ENCODE peak calls at places on chromosome 14, in eight cellular contexts. One of them, this sample, is unnamed.

GRCh38 chr14:95686935-95687334 is 709 bp downstream of the TCL1B start:
- DNase-seq in fibroblast of the aortic adventitia: no peak
- DNase-seq in OCI-LY7: peak
- DNase-seq in prostate gland: no peak
- DNase-seq in glutamatergic neuron: no peak
- DNase-seq in dorsolateral prefrontal cortex: no peak
- DNase-seq in esophagus squamous epithelium: no peak
- DNase-seq in fibroblast of lung: no peak
- DNase-seq in this sample: no peak

GRCh38 chr14:102779574-102780315 is 2.5 kb downstream of the TRAF3 start:
- DNase-seq in fibroblast of the aortic adventitia: peak
- DNase-seq in OCI-LY7: no peak
- DNase-seq in prostate gland: no peak
- DNase-seq in glutamatergic neuron: no peak
- DNase-seq in dorsolateral prefrontal cortex: peak
- DNase-seq in esophagus squamous epithelium: no peak
- DNase-seq in fibroblast of lung: no peak
- DNase-seq in this sample: no peak

GRCh38 chr14:98623806-98624430 is 648.1 kb downstream of the BCL11B start:
- DNase-seq in fibroblast of the aortic adventitia: no peak
- DNase-seq in OCI-LY7: no peak
- DNase-seq in prostate gland: no peak
- DNase-seq in glutamatergic neuron: no peak
- DNase-seq in dorsolateral prefrontal cortex: no peak
- DNase-seq in esophagus squamous epithelium: no peak
- DNase-seq in fibroblast of lung: no peak
- DNase-seq in this sample: no peak

GRCh38 chr14:86574026-86574777 is 1044.3 kb downstream of the FLRT2 start:
- DNase-seq in fibroblast of the aortic adventitia: peak
- DNase-seq in OCI-LY7: no peak
- DNase-seq in prostate gland: no peak
- DNase-seq in glutamatergic neuron: no peak
- DNase-seq in dorsolateral prefrontal cortex: no peak
- DNase-seq in esophagus squamous epithelium: no peak
- DNase-seq in fibroblast of lung: peak
- DNase-seq in this sample: no peak

GRCh38 chr14:92962031-92962830 is 39.3 kb downstream of the CHGA start:
- DNase-seq in fibroblast of the aortic adventitia: no peak
- DNase-seq in OCI-LY7: no peak
- DNase-seq in prostate gland: no peak
- DNase-seq in glutamatergic neuron: no peak
- DNase-seq in dorsolateral prefrontal cortex: no peak
- DNase-seq in esophagus squamous epithelium: no peak
- DNase-seq in fibroblast of lung: no peak
- DNase-seq in this sample: no peak

GRCh38 chr14:24053548-24054323 is 1.9 kb downstream of the CARMIL3 start:
- DNase-seq in fibroblast of the aortic adventitia: no peak
- DNase-seq in OCI-LY7: no peak
- DNase-seq in prostate gland: no peak
- DNase-seq in glutamatergic neuron: no peak
- DNase-seq in dorsolateral prefrontal cortex: no peak
- DNase-seq in esophagus squamous epithelium: no peak
- DNase-seq in fibroblast of lung: no peak
- DNase-seq in this sample: no peak

GRCh38 chr14:96497087-96497486 is 5.1 kb upstream of the PAPOLA start:
- DNase-seq in fibroblast of the aortic adventitia: no peak
- DNase-seq in OCI-LY7: no peak
- DNase-seq in prostate gland: no peak
- DNase-seq in glutamatergic neuron: no peak
- DNase-seq in dorsolateral prefrontal cortex: no peak
- DNase-seq in esophagus squamous epithelium: no peak
- DNase-seq in fibroblast of lung: no peak
- DNase-seq in this sample: no peak

GRCh38 chr14:69767369-69767999 is 542 bp downstream of the SRSF5 start:
- DNase-seq in fibroblast of the aortic adventitia: peak
- DNase-seq in OCI-LY7: peak
- DNase-seq in prostate gland: peak
- DNase-seq in glutamatergic neuron: peak
- DNase-seq in dorsolateral prefrontal cortex: peak
- DNase-seq in esophagus squamous epithelium: peak
- DNase-seq in fibroblast of lung: peak
- DNase-seq in this sample: peak

GRCh38 chr14:58805605-58806358 is 168.0 kb downstream of the DACT1 start:
- DNase-seq in fibroblast of the aortic adventitia: peak
- DNase-seq in OCI-LY7: no peak
- DNase-seq in prostate gland: no peak
- DNase-seq in glutamatergic neuron: no peak
- DNase-seq in dorsolateral prefrontal cortex: no peak
- DNase-seq in esophagus squamous epithelium: no peak
- DNase-seq in fibroblast of lung: peak
- DNase-seq in this sample: no peak

GRCh38 chr14:72350215-72350614 is 418.0 kb downstream of the RGS6 start:
- DNase-seq in fibroblast of the aortic adventitia: no peak
- DNase-seq in OCI-LY7: no peak
- DNase-seq in prostate gland: no peak
- DNase-seq in glutamatergic neuron: no peak
- DNase-seq in dorsolateral prefrontal cortex: no peak
- DNase-seq in esophagus squamous epithelium: no peak
- DNase-seq in fibroblast of lung: no peak
- DNase-seq in this sample: no peak

GRCh38 chr14:100108042-100108825 is 43.0 kb downstream of the EVL start:
- DNase-seq in fibroblast of the aortic adventitia: peak
- DNase-seq in OCI-LY7: peak
- DNase-seq in prostate gland: peak
- DNase-seq in glutamatergic neuron: peak
- DNase-seq in dorsolateral prefrontal cortex: peak
- DNase-seq in esophagus squamous epithelium: peak
- DNase-seq in fibroblast of lung: peak
- DNase-seq in this sample: peak

GRCh38 chr14:103679351-103679750 is 35.9 kb downstream of the XRCC3 start:
- DNase-seq in fibroblast of the aortic adventitia: no peak
- DNase-seq in OCI-LY7: peak
- DNase-seq in prostate gland: peak
- DNase-seq in glutamatergic neuron: no peak
- DNase-seq in dorsolateral prefrontal cortex: peak
- DNase-seq in esophagus squamous epithelium: no peak
- DNase-seq in fibroblast of lung: peak
- DNase-seq in this sample: no peak

GRCh38 chr14:77098470-77099353 is 654 bp downstream of the CIPC start:
- DNase-seq in fibroblast of the aortic adventitia: no peak
- DNase-seq in OCI-LY7: peak
- DNase-seq in prostate gland: peak
- DNase-seq in glutamatergic neuron: no peak
- DNase-seq in dorsolateral prefrontal cortex: peak
- DNase-seq in esophagus squamous epithelium: peak
- DNase-seq in fibroblast of lung: no peak
- DNase-seq in this sample: no peak

GRCh38 chr14:38187475-38187874 is 20.2 kb upstream of the SSTR1 start:
- DNase-seq in fibroblast of the aortic adventitia: no peak
- DNase-seq in OCI-LY7: no peak
- DNase-seq in prostate gland: no peak
- DNase-seq in glutamatergic neuron: no peak
- DNase-seq in dorsolateral prefrontal cortex: no peak
- DNase-seq in esophagus squamous epithelium: no peak
- DNase-seq in fibroblast of lung: no peak
- DNase-seq in this sample: no peak

GRCh38 chr14:92458959-92459478 is 54.6 kb upstream of the RIN3 start:
- DNase-seq in fibroblast of the aortic adventitia: no peak
- DNase-seq in OCI-LY7: no peak
- DNase-seq in prostate gland: no peak
- DNase-seq in glutamatergic neuron: no peak
- DNase-seq in dorsolateral prefrontal cortex: no peak
- DNase-seq in esophagus squamous epithelium: no peak
- DNase-seq in fibroblast of lung: no peak
- DNase-seq in this sample: no peak

GRCh38 chr14:26104686-26105085 is 493.1 kb downstream of the NOVA1 start:
- DNase-seq in fibroblast of the aortic adventitia: no peak
- DNase-seq in OCI-LY7: no peak
- DNase-seq in prostate gland: no peak
- DNase-seq in glutamatergic neuron: no peak
- DNase-seq in dorsolateral prefrontal cortex: no peak
- DNase-seq in esophagus squamous epithelium: no peak
- DNase-seq in fibroblast of lung: no peak
- DNase-seq in this sample: no peak

GRCh38 chr14:104940526-104941150 is 16.0 kb downstream of the PLD4 start:
- DNase-seq in fibroblast of the aortic adventitia: no peak
- DNase-seq in OCI-LY7: no peak
- DNase-seq in prostate gland: no peak
- DNase-seq in glutamatergic neuron: peak
- DNase-seq in dorsolateral prefrontal cortex: no peak
- DNase-seq in esophagus squamous epithelium: no peak
- DNase-seq in fibroblast of lung: no peak
- DNase-seq in this sample: no peak

GRCh38 chr14:104937694-104938365 is 13.2 kb downstream of the PLD4 start:
- DNase-seq in fibroblast of the aortic adventitia: no peak
- DNase-seq in OCI-LY7: no peak
- DNase-seq in prostate gland: no peak
- DNase-seq in glutamatergic neuron: no peak
- DNase-seq in dorsolateral prefrontal cortex: no peak
- DNase-seq in esophagus squamous epithelium: no peak
- DNase-seq in fibroblast of lung: no peak
- DNase-seq in this sample: no peak

GRCh38 chr14:104938436-104938835 is 13.8 kb downstream of the PLD4 start:
- DNase-seq in fibroblast of the aortic adventitia: no peak
- DNase-seq in OCI-LY7: no peak
- DNase-seq in prostate gland: no peak
- DNase-seq in glutamatergic neuron: no peak
- DNase-seq in dorsolateral prefrontal cortex: no peak
- DNase-seq in esophagus squamous epithelium: no peak
- DNase-seq in fibroblast of lung: no peak
- DNase-seq in this sample: no peak

GRCh38 chr14:104939666-104940410 is 15.2 kb downstream of the PLD4 start:
- DNase-seq in fibroblast of the aortic adventitia: no peak
- DNase-seq in OCI-LY7: no peak
- DNase-seq in prostate gland: no peak
- DNase-seq in glutamatergic neuron: peak
- DNase-seq in dorsolateral prefrontal cortex: no peak
- DNase-seq in esophagus squamous epithelium: no peak
- DNase-seq in fibroblast of lung: no peak
- DNase-seq in this sample: no peak

GRCh38 chr14:104938960-104939359 is 14.3 kb downstream of the PLD4 start:
- DNase-seq in fibroblast of the aortic adventitia: no peak
- DNase-seq in OCI-LY7: no peak
- DNase-seq in prostate gland: no peak
- DNase-seq in glutamatergic neuron: no peak
- DNase-seq in dorsolateral prefrontal cortex: no peak
- DNase-seq in esophagus squamous epithelium: no peak
- DNase-seq in fibroblast of lung: no peak
- DNase-seq in this sample: no peak
- TF ChIP-seq CTCF in fibroblast of the aortic adventitia: no peak
- TF ChIP-seq CTCF in OCI-LY7: no peak
- TF ChIP-seq CTCF in prostate gland: no peak
- TF ChIP-seq CTCF in glutamatergic neuron: no peak
- TF ChIP-seq CTCF in dorsolateral prefrontal cortex: no peak
- TF ChIP-seq CTCF in esophagus squamous epithelium: no peak
- TF ChIP-seq CTCF in fibroblast of lung: no peak
- TF ChIP-seq CTCF in this sample: no peak

GRCh38 chr14:29475641-29476040 is 452.0 kb downstream of the PRKD1 start:
- DNase-seq in fibroblast of the aortic adventitia: no peak
- DNase-seq in OCI-LY7: no peak
- DNase-seq in prostate gland: no peak
- DNase-seq in glutamatergic neuron: no peak
- DNase-seq in dorsolateral prefrontal cortex: no peak
- DNase-seq in esophagus squamous epithelium: no peak
- DNase-seq in fibroblast of lung: no peak
- DNase-seq in this sample: no peak
- TF ChIP-seq CTCF in fibroblast of the aortic adventitia: no peak
- TF ChIP-seq CTCF in OCI-LY7: no peak
- TF ChIP-seq CTCF in prostate gland: no peak
- TF ChIP-seq CTCF in glutamatergic neuron: no peak
- TF ChIP-seq CTCF in dorsolateral prefrontal cortex: no peak
- TF ChIP-seq CTCF in esophagus squamous epithelium: no peak
- TF ChIP-seq CTCF in fibroblast of lung: no peak
- TF ChIP-seq CTCF in this sample: no peak

GRCh38 chr14:82113710-82114109 is 580.1 kb upstream of the SEL1L start:
- DNase-seq in fibroblast of the aortic adventitia: no peak
- DNase-seq in OCI-LY7: no peak
- DNase-seq in prostate gland: no peak
- DNase-seq in glutamatergic neuron: no peak
- DNase-seq in dorsolateral prefrontal cortex: no peak
- DNase-seq in esophagus squamous epithelium: no peak
- DNase-seq in fibroblast of lung: no peak
- DNase-seq in this sample: no peak
- TF ChIP-seq CTCF in fibroblast of the aortic adventitia: no peak
- TF ChIP-seq CTCF in OCI-LY7: no peak
- TF ChIP-seq CTCF in prostate gland: no peak
- TF ChIP-seq CTCF in glutamatergic neuron: no peak
- TF ChIP-seq CTCF in dorsolateral prefrontal cortex: no peak
- TF ChIP-seq CTCF in esophagus squamous epithelium: no peak
- TF ChIP-seq CTCF in fibroblast of lung: no peak
- TF ChIP-seq CTCF in this sample: peak

DNA sequence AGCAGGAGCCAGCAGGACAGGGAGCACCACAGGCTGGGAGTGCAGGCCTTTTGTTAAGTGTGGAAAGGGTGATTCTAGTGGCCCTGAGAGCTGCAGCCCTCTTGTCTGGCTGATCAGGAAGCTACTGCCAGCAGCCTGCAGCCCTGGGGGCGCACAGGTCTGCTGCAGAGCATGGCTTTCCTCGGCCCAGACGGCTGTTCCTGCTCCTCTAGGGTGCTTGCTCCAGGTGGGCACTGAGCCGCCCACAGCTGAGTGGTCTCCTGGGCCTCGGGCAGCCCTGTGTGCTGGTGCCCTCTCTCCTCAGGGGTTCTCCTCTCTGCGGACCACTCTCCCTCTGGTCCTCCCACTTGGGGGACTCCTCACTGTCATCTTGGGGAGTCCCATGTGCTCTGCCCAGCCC is 18.9 kb downstream of the CCDC88C start:
- DNase-seq in fibroblast of the aortic adventitia: no peak
- DNase-seq in OCI-LY7: peak
- DNase-seq in prostate gland: no peak
- DNase-seq in glutamatergic neuron: no peak
- DNase-seq in dorsolateral prefrontal cortex: no peak
- DNase-seq in esophagus squamous epithelium: no peak
- DNase-seq in fibroblast of lung: no peak
- DNase-seq in this sample: no peak
- TF ChIP-seq CTCF in fibroblast of the aortic adventitia: no peak
- TF ChIP-seq CTCF in OCI-LY7: peak
- TF ChIP-seq CTCF in prostate gland: no peak
- TF ChIP-seq CTCF in glutamatergic neuron: no peak
- TF ChIP-seq CTCF in dorsolateral prefrontal cortex: no peak
- TF ChIP-seq CTCF in esophagus squamous epithelium: no peak
- TF ChIP-seq CTCF in fibroblast of lung: no peak
- TF ChIP-seq CTCF in this sample: no peak

DNA sequence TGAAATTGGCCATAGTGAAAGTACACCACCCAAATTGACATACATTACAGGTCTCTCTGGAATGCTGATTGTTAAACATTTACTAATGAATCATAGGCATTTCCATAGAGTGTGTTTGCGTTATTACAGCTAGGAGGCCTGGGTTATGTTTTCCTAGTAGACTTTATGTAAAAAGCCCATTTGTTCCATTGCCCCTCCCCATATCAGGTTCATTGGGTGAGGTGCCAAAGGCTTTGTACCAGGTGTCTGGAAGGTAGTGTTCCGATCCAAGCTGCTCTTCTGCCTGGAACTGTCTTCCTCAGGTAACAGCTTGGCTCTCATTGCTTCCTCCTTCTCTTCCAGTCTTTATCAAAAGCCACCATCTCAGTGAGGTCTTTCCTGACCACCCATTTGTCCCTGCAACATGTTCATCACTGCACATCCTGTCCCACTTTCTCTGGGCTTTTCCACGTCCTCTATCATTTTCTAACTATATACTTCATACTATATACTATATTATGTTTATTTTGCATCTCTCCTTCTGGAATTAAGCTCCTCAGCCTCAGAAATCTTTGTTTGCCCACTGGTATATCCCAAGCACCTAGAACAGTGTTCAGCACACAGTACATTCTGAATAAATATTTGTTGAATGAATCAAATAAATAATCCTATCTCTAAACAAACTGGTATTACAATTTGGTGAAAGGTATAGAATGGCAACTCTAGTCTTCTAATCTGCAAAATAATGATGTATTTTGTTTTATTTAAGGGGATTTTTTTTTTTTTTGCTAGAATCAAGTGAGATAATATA is 252.3 kb downstream of the KTN1 start:
- DNase-seq in fibroblast of the aortic adventitia: no peak
- DNase-seq in OCI-LY7: no peak
- DNase-seq in prostate gland: no peak
- DNase-seq in glutamatergic neuron: no peak
- DNase-seq in dorsolateral prefrontal cortex: no peak
- DNase-seq in esophagus squamous epithelium: no peak
- DNase-seq in fibroblast of lung: no peak
- DNase-seq in this sample: no peak
- TF ChIP-seq CTCF in fibroblast of the aortic adventitia: no peak
- TF ChIP-seq CTCF in OCI-LY7: no peak
- TF ChIP-seq CTCF in prostate gland: peak
- TF ChIP-seq CTCF in glutamatergic neuron: no peak
- TF ChIP-seq CTCF in dorsolateral prefrontal cortex: no peak
- TF ChIP-seq CTCF in esophagus squamous epithelium: peak
- TF ChIP-seq CTCF in fibroblast of lung: no peak
- TF ChIP-seq CTCF in this sample: no peak

This sample was measured in progenitor cell of endocrine pancreas.